ENCODE peak calls at places on chromosomes 12 and 14, in seven cellular contexts. M is astrocyte, L is adipocyte, V is neural progenitor cell, P is heart left ventricle, T is esophagus squamous epithelium, R is Peyer's patch. S is an unnamed sample.

GRCh38 chr12:25670076-25671055 is 117.3 kb upstream of the LMNTD1 start:
- DNase-seq in M (peak; percentile 48), L (no peak), V (no peak), P (no peak), T (no peak), R (no peak), S (no peak)

GRCh38 chr14:63212209-63212608 is 8.0 kb downstream of the RHOJ start:
- DNase-seq in M (no peak), L (no peak), V (peak; percentile 20), P (no peak), T (no peak), R (no peak), S (no peak)

GRCh38 chr14:95344536-95344935 is 24.8 kb upstream of the CLMN start:
- DNase-seq in M (no peak), L (no peak), V (no peak), P (no peak), T (no peak), R (no peak), S (no peak)

GRCh38 chr12:117724545-117724944 is 244.2 kb downstream of the KSR2 start:
- DNase-seq in M (no peak), L (no peak), V (no peak), P (no peak), T (no peak), R (no peak), S (no peak)

GRCh38 chr14:96156804-96157760 is 47.6 kb upstream of the BDKRB2 start:
- DNase-seq in M (no peak), L (no peak), V (no peak), P (no peak), T (no peak), R (no peak), S (no peak)

GRCh38 chr14:96797188-96797942 is at the start of gene VRK1:
- DNase-seq in M (peak; percentile 89), L (peak; percentile 99), V (peak; percentile 99), P (peak; percentile 96), T (peak; percentile 66), R (peak; percentile 98), S (peak; percentile 91)

GRCh38 chr12:26374934-26375333 is 179.6 kb downstream of the SSPN start:
- DNase-seq in M (peak; percentile 39), L (peak; percentile 19), V (no peak), P (no peak), T (no peak), R (no peak), S (no peak)

GRCh38 chr12:48023386-48023785 is 19.1 kb upstream of the COL2A1 start:
- DNase-seq in M (no peak), L (no peak), V (peak; percentile 72), P (peak; percentile 61), T (no peak), R (no peak), S (no peak)

GRCh38 chr12:92030618-92031017 is 115.0 kb downstream of the BTG1 start:
- DNase-seq in M (peak; percentile 16), L (peak; percentile 60), V (no peak), P (peak; percentile 37), T (no peak), R (peak; percentile 92), S (peak; percentile 50)

GRCh38 chr14:55927059-55927458 is 191.2 kb upstream of the PELI2 start:
- DNase-seq in M (no peak), L (no peak), V (peak; percentile 69), P (no peak), T (no peak), R (peak; percentile 53), S (no peak)

GRCh38 chr12:77847665-77848431 is 17.2 kb downstream of the NAV3 start:
- DNase-seq in M (peak; percentile 97), L (peak; percentile 91), V (no peak), P (no peak), T (no peak), R (no peak), S (no peak)

GRCh38 chr12:6613015-6613775 is 6.0 kb upstream of the CHD4 start:
- DNase-seq in M (peak; percentile 74), L (peak; percentile 29), V (peak; percentile 77), P (peak; percentile 80), T (no peak), R (peak; percentile 85), S (no peak)
- H3K9me3 ChIP-seq in M (no peaks in the 10 kb centered on the region), L (no peaks in the 10 kb centered on the region), V (no peaks in the 10 kb centered on the region), P (no peaks in the 10 kb centered on the region), T (no peaks in the 10 kb centered on the region), R (no peaks in the 10 kb centered on the region), S (no peaks in the 10 kb centered on the region)

DNA sequence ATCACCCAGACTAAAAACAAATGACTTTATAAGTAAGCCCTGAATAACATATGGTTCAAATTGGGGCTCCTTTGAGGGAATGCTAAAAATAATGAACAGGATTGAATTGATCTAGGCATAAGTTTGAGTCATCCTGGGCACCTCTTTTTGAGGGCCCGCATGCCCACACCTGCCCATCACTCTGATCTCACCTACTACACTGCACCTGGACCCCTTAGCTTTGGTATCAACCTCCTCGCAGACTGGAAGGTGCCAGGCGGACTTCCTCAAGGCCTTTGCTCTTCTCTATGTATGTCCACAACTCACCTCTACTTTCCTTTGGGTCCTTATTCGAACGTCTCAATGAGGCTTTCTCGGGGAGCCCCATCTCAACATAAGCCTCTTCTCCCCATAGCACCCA is 17.2 kb downstream of the NTN4 start:
- DNase-seq in M (no peak), L (no peak), V (no peak), P (no peak), T (no peak), R (no peak), S (no peak)
- H3K9me3 ChIP-seq in M (no peaks in the 10 kb centered on the region), L (no peaks in the 10 kb centered on the region), V (no peaks in the 10 kb centered on the region), P (no peaks in the 10 kb centered on the region), T (no peaks in the 10 kb centered on the region), R (no peaks in the 10 kb centered on the region), S (no peaks in the 10 kb centered on the region)

DNA sequence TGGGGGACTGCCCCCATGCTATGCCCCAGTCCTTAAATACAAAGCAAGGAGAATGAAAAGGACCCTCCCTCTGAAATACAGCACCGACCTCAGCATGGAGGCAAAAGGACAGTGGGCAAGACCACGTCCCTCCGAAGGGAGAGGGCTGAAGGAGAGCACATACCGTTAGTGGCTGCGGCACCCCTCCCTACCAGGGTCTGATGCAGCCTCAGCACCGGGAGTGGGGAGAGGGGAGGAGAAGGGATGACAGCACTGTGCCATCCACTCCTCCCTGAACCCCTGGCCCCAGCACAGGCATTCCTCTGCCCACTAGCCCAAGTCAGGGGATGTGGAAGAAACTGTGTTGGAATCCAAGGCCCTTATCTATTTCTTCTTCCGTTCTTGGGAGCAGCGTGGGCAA is 3.6 kb upstream of the ACRBP start:
- DNase-seq in M (no peak), L (no peak), V (no peak), P (no peak), T (no peak), R (no peak), S (no peak)
- H3K9me3 ChIP-seq in M (no peaks in the 10 kb centered on the region), L (peaks cover 6% of the 10 kb centered on the region), V (no peaks in the 10 kb centered on the region), P (no peaks in the 10 kb centered on the region), T (no peaks in the 10 kb centered on the region), R (no peaks in the 10 kb centered on the region), S (no peaks in the 10 kb centered on the region)

GRCh38 chr12:129821964-129822363 is 81.9 kb downstream of the TMEM132D start:
- DNase-seq in M (no peak), L (no peak), V (no peak), P (no peak), T (no peak), R (no peak), S (no peak)
- H3K9me3 ChIP-seq in M (no peaks in the 10 kb centered on the region), L (peaks cover 9% of the 10 kb centered on the region), V (no peaks in the 10 kb centered on the region), P (no peaks in the 10 kb centered on the region), T (no peaks in the 10 kb centered on the region), R (no peaks in the 10 kb centered on the region), S (peaks cover 3% of the 10 kb centered on the region)

GRCh38 chr14:52179151-52179790 is 88.2 kb upstream of the PTGDR start:
- DNase-seq in M (no peak), L (no peak), V (no peak), P (no peak), T (no peak), R (no peak), S (no peak)

GRCh38 chr14:52175982-52176502 is 91.5 kb upstream of the PTGDR start:
- DNase-seq in M (no peak), L (no peak), V (no peak), P (no peak), T (no peak), R (peak; percentile 82), S (peak; percentile 5)
- H3K9me3 ChIP-seq in M (peaks cover 3% of the 10 kb centered on the region), L (peaks cover 32% of the 10 kb centered on the region), V (peaks cover 7% of the 10 kb centered on the region), P (peaks cover 21% of the 10 kb centered on the region), T (peaks cover 2% of the 10 kb centered on the region), R (no peaks in the 10 kb centered on the region), S (peaks cover 21% of the 10 kb centered on the region)

DNA sequence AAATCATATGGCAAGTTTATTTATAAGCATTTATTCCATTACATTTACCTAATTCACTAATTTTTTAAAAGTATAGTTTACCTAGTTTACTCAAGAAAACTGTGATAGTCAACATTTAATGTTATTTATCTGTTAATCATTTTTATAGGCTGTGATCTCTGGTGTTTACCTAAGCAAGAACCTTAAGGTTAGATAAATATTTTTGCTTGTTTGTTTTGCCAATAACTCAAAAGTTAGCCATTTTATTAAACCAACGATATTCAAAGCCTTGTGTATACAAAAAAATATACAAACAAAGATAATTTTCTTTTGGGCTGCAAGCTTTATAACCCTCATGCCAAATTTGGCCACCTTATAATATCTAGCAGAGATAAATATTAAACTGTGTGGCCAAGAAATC is 157.3 kb downstream of the SLCO1B3 start:
- DNase-seq in M (no peak), L (no peak), V (no peak), P (no peak), T (no peak), R (no peak), S (no peak)
- H3K9me3 ChIP-seq in M (no peaks in the 10 kb centered on the region), L (no peaks in the 10 kb centered on the region), V (peaks cover 14% of the 10 kb centered on the region), P (no peaks in the 10 kb centered on the region), T (no peaks in the 10 kb centered on the region), R (no peaks in the 10 kb centered on the region), S (no peaks in the 10 kb centered on the region)

GRCh38 chr14:53330441-53330840 is 177.3 kb upstream of the DDHD1 start:
- DNase-seq in M (peak; percentile 38), L (no peak), V (no peak), P (no peak), T (no peak), R (no peak), S (no peak)
- H3K9me3 ChIP-seq in M (no peaks in the 10 kb centered on the region), L (no peaks in the 10 kb centered on the region), V (no peaks in the 10 kb centered on the region), P (no peaks in the 10 kb centered on the region), T (no peaks in the 10 kb centered on the region), R (no peaks in the 10 kb centered on the region), S (no peaks in the 10 kb centered on the region)

GRCh38 chr14:75289840-75290388 is 11.3 kb downstream of the FOS start:
- DNase-seq in M (no peak), L (no peak), V (no peak), P (no peak), T (no peak), R (no peak), S (no peak)

GRCh38 chr14:75283884-75284563 is 5.4 kb downstream of the FOS start:
- DNase-seq in M (peak; percentile 39), L (peak; percentile 62), V (no peak), P (no peak), T (no peak), R (peak; percentile 78), S (no peak)

GRCh38 chr14:75285331-75285730 is 6.7 kb downstream of the FOS start:
- DNase-seq in M (no peak), L (no peak), V (no peak), P (no peak), T (no peak), R (no peak), S (no peak)

GRCh38 chr14:75283162-75283883 is 4.7 kb downstream of the FOS start:
- DNase-seq in M (peak; percentile 73), L (peak; percentile 77), V (no peak), P (no peak), T (no peak), R (peak; percentile 86), S (no peak)

DNA sequence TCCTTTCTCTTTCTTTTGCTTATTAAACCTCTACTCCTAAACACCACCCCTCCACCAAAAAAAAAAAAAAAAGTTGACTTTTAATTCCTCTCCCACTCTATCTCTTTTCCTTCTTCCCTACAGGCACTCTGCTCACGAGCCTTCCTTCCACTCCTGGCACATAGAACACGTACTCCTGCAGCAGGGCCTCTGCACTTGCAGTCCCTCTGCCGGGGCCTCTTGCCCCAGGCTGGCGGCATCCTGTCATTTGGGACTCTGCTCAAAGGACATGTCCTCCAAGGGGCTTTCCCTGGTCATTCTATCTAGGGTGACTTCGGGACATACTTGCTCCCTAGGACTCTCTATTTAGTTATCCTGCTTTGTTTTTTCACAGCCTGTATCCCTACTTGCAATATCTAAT is 7.7 kb downstream of the FOS start:
- DNase-seq in M (no peak), L (peak; percentile 36), V (no peak), P (peak; percentile 75), T (no peak), R (no peak), S (no peak)
- H3K9me3 ChIP-seq in M (no peaks in the 10 kb centered on the region), L (no peaks in the 10 kb centered on the region), V (no peaks in the 10 kb centered on the region), P (no peaks in the 10 kb centered on the region), T (no peaks in the 10 kb centered on the region), R (no peaks in the 10 kb centered on the region), S (no peaks in the 10 kb centered on the region)

S was measured in CD4-positive, alpha-beta T cell.